ENCODE peak calls at places on chromosomes 13 and 19, in five cellular contexts. Q is spleen; Y is naive thymus-derived CD8-positive, alpha-beta T cell; E is NCI-H1092 treated with DMSO at 0.1 percent for 48 hours; P is stimulated activated CD4-positive, alpha-beta T cell treated with anti-CD3 and anti-CD28 coated beads, Interleukin-1b, Interleukin-23, amount 100 ng/mL, for 1 hour. I is an unnamed sample.

GRCh38 chr13:50014404-50014803 is 840 bp upstream of the KCNRG start:
- DNase-seq in Y (no peak), P (no peak), Q (no peak), E (no peak), I (no peak)

GRCh38 chr13:101417043-101417406 is 717 bp upstream of the NALCN start:
- DNase-seq in P (no peak), Y (no peak), Q (no peak), E (peak), I (no peak)

GRCh38 chr19:46618670-46619231 is 6.1 kb downstream of the PTGIR start:
- DNase-seq in E (no peak), P (no peak), Q (no peak), Y (peak), I (no peak)

GRCh38 chr19:14654786-14655185 is 19.9 kb downstream of the ADGRE3 start:
- DNase-seq in P (no peak), Y (no peak), Q (no peak), E (no peak), I (no peak)

GRCh38 chr13:33172911-33173310 is 112.6 kb downstream of the STARD13 start:
- DNase-seq in Q (no peak), Y (no peak), E (no peak), P (no peak), I (no peak)

GRCh38 chr19:34676697-34677385 is at the start of gene SCGB2B2:
- DNase-seq in Q (peak), P (peak), E (peak), Y (no peak), I (no peak)

GRCh38 chr13:29922896-29923295 is 72.5 kb upstream of the UBL3 start:
- DNase-seq in P (no peak), Q (no peak), E (no peak), Y (no peak), I (no peak)

GRCh38 chr19:11435833-11436313 is 438 bp downstream of the PRKCSH start:
- DNase-seq in P (no peak), E (no peak), Y (no peak), Q (peak), I (no peak)

I was measured in cortex of kidney.